ENCODE peak calls at places on chromosomes 11 and 22, in eight cellular contexts. I is fibroblast of pulmonary artery, O is Calu3, N is hippocampal formation, C is A549, L is HFF-Myc, H is kidney epithelial cell, F is hypothalamus. A is an unnamed sample.

GRCh38 chr11:16873289-16873688 is 134.8 kb downstream of the C11orf58 start:
- DNase-seq in I (no peak), O (no peak), N (no peak), C (no peak), L (no peak), H (no peak), F (no peak), A (no peak)

GRCh38 chr22:32396255-32396654 is 15.8 kb downstream of the RTCB start:
- DNase-seq in I (no peak), O (no peak), N (no peak), C (no peak), L (no peak), H (no peak), F (no peak), A (no peak)

GRCh38 chr11:127109796-127110195 is 109.2 kb upstream of the KIRREL3 start:
- DNase-seq in I (no peak), O (no peak), N (no peak), C (no peak), L (no peak), H (no peak), F (no peak), A (no peak)

GRCh38 chr11:56906683-56907148 is 82.0 kb upstream of the OR5AK2 start:
- DNase-seq in I (no peak), O (peak), N (no peak), C (peak), L (no peak), H (no peak), F (no peak), A (no peak)

GRCh38 chr11:6245536-6245935 is 6.6 kb downstream of the CNGA4 start:
- DNase-seq in I (no peak), O (no peak), N (no peak), C (no peak), L (no peak), H (no peak), F (no peak), A (no peak)

GRCh38 chr11:19374189-19374588 is 133.4 kb upstream of the E2F8 start:
- DNase-seq in I (peak), O (no peak), N (no peak), C (peak), L (peak), H (peak), F (no peak), A (no peak)

GRCh38 chr11:32071811-32072210 is 19.1 kb upstream of the RCN1 start:
- DNase-seq in I (peak), O (peak), N (no peak), C (peak), L (no peak), H (no peak), F (no peak), A (no peak)

GRCh38 chr11:33553486-33553885 is 147.1 kb downstream of the C11orf91 start:
- DNase-seq in I (peak), O (no peak), N (no peak), C (no peak), L (no peak), H (no peak), F (no peak), A (no peak)

GRCh38 chr11:1049431-1049891 is 12.9 kb upstream of the MUC6 start:
- DNase-seq in I (no peak), O (no peak), N (no peak), C (no peak), L (no peak), H (no peak), F (no peak), A (no peak)

GRCh38 chr11:72781313-72782080 is 12.3 kb downstream of the STARD10 start:
- DNase-seq in I (no peak), O (peak), N (peak), C (peak), L (no peak), H (no peak), F (no peak), A (no peak)

GRCh38 chr22:37906364-37907008 is 389 bp downstream of the MICALL1 start:
- DNase-seq in I (no peak), O (peak), N (no peak), C (no peak), L (no peak), H (no peak), F (no peak), A (no peak)

GRCh38 chr22:46843691-46844297 is 81.3 kb downstream of the TBC1D22A start:
- DNase-seq in I (peak), O (no peak), N (no peak), C (no peak), L (no peak), H (no peak), F (no peak), A (no peak)

GRCh38 chr11:35285471-35285870 is 133.9 kb downstream of the SLC1A2 start:
- DNase-seq in I (no peak), O (no peak), N (no peak), C (no peak), L (no peak), H (no peak), F (no peak), A (no peak)

GRCh38 chr11:47864910-47865309 is 16.8 kb upstream of the NUP160 start:
- DNase-seq in I (no peak), O (no peak), N (no peak), C (no peak), L (no peak), H (no peak), F (no peak), A (no peak)

GRCh38 chr22:36368359-36368983 is 19.3 kb downstream of the MYH9 start:
- DNase-seq in I (peak), O (peak), N (no peak), C (no peak), L (peak), H (peak), F (no peak), A (no peak)

GRCh38 chr11:2382129-2382517 is 5.0 kb downstream of the CD81 start:
- DNase-seq in I (no peak), O (no peak), N (no peak), C (no peak), L (no peak), H (no peak), F (no peak), A (no peak)

GRCh38 chr22:25511725-25512124 is 52.8 kb upstream of the GRK3 start:
- DNase-seq in I (no peak), O (no peak), N (no peak), C (no peak), L (no peak), H (no peak), F (no peak), A (no peak)

GRCh38 chr11:77710358-77710757 is 72.8 kb upstream of the CLNS1A start:
- DNase-seq in I (peak), O (no peak), N (no peak), C (no peak), L (no peak), H (peak), F (no peak), A (no peak)

GRCh38 chr11:47376543-47377371 is 1.6 kb downstream of the SPI1 start:
- DNase-seq in I (no peak), O (no peak), N (no peak), C (no peak), L (no peak), H (no peak), F (no peak), A (no peak)

GRCh38 chr11:119615003-119615878 is 113.8 kb downstream of the NECTIN1 start:
- DNase-seq in I (peak), O (peak), N (peak), C (peak), L (peak), H (peak), F (peak), A (no peak)

GRCh38 chr22:37260939-37261338 is 16.9 kb upstream of the RAC2 start:
- DNase-seq in I (peak), O (peak), N (no peak), C (peak), L (no peak), H (no peak), F (no peak), A (no peak)

GRCh38 chr11:77602385-77603105 is 12.8 kb downstream of the AQP11 start:
- DNase-seq in I (peak), O (no peak), N (no peak), C (peak), L (no peak), H (peak), F (no peak), A (no peak)